ENCODE peak calls at places on chromosomes 2 and 18, in ten cellular contexts. Y is cardiac fibroblast, B is ELF-1, A is LHCN-M2, L is AG04450, Z is adrenal gland, M is EL, S is sigmoid colon, J is midbrain, I is KBM-7. T is an unnamed sample.

GRCh38 chr2:230408244-230408842 is 7.7 kb upstream of the SP100 start:
- DNase-seq in Y (peak), B (no peak), A (peak), L (no peak), Z (peak), M (peak), S (no peak), J (no peak), I (no peak), T (no peak)

GRCh38 chr2:136247204-136247990 is 129.4 kb upstream of the CXCR4 start:
- DNase-seq in Y (peak), B (no peak), A (peak), L (no peak), Z (peak), M (no peak), S (no peak), J (no peak), I (no peak), T (no peak)

GRCh38 chr2:162688403-162688802 is 150.2 kb downstream of the KCNH7 start:
- DNase-seq in Y (no peak), B (no peak), A (no peak), L (no peak), Z (no peak), M (no peak), S (no peak), J (no peak), I (no peak), T (no peak)

GRCh38 chr2:208266641-208267335 is 733 bp downstream of the PIKFYVE start:
- DNase-seq in Y (no peak), B (no peak), A (no peak), L (no peak), Z (no peak), M (peak), S (no peak), J (no peak), I (no peak), T (no peak)

GRCh38 chr2:113113794-113114193 is 13.6 kb upstream of the IL1RN start:
- DNase-seq in Y (no peak), B (no peak), A (no peak), L (no peak), Z (no peak), M (no peak), S (no peak), J (no peak), I (no peak), T (no peak)

GRCh38 chr2:100856732-100857131 is 36.8 kb downstream of the NPAS2 start:
- DNase-seq in Y (no peak), B (no peak), A (no peak), L (no peak), Z (no peak), M (no peak), S (no peak), J (no peak), I (no peak), T (no peak)

GRCh38 chr2:38720613-38721241 is 30.4 kb downstream of the SRSF7 start:
- DNase-seq in Y (peak), B (no peak), A (peak), L (peak), Z (peak), M (peak), S (peak), J (no peak), I (peak), T (peak)

GRCh38 chr18:45398448-45398847 is 216.8 kb upstream of the SLC14A2 start:
- DNase-seq in Y (no peak), B (no peak), A (peak), L (no peak), Z (no peak), M (no peak), S (no peak), J (no peak), I (no peak), T (no peak)

GRCh38 chr18:8247700-8248099 is 361.5 kb upstream of the RAB12 start:
- DNase-seq in Y (no peak), B (no peak), A (no peak), L (no peak), Z (no peak), M (no peak), S (no peak), J (no peak), I (no peak), T (no peak)

GRCh38 chr2:192243488-192243887 is 48.8 kb upstream of the TMEFF2 start:
- DNase-seq in Y (no peak), B (no peak), A (peak), L (no peak), Z (no peak), M (peak), S (no peak), J (no peak), I (no peak), T (no peak)

GRCh38 chr2:98134601-98135000 is 47.6 kb downstream of the VWA3B start:
- DNase-seq in Y (peak), B (peak), A (peak), L (no peak), Z (no peak), M (no peak), S (no peak), J (no peak), I (no peak), T (no peak)

GRCh38 chr18:59593291-59593717 is 103.9 kb downstream of the CCBE1 start:
- DNase-seq in Y (peak), B (no peak), A (peak), L (peak), Z (no peak), M (peak), S (no peak), J (no peak), I (no peak), T (no peak)

GRCh38 chr2:8089596-8089995 is 592.3 kb upstream of the ID2 start:
- DNase-seq in Y (peak), B (no peak), A (no peak), L (peak), Z (peak), M (peak), S (no peak), J (no peak), I (no peak), T (no peak)

GRCh38 chr2:83585250-83585649 is 873.8 kb downstream of the SUCLG1 start:
- DNase-seq in Y (no peak), B (no peak), A (no peak), L (no peak), Z (no peak), M (no peak), S (no peak), J (no peak), I (no peak), T (no peak)

GRCh38 chr18:11544060-11544633 is 65.2 kb upstream of the SLC35G4 start:
- DNase-seq in Y (no peak), B (no peak), A (no peak), L (no peak), Z (no peak), M (no peak), S (no peak), J (no peak), I (no peak), T (no peak)

GRCh38 chr2:29443086-29443485 is 327.9 kb downstream of the CLIP4 start:
- DNase-seq in Y (no peak), B (no peak), A (no peak), L (no peak), Z (no peak), M (no peak), S (no peak), J (no peak), I (no peak), T (no peak)

GRCh38 chr2:120396519-120397361 is 50.8 kb downstream of the INHBB start:
- DNase-seq in Y (no peak), B (no peak), A (no peak), L (no peak), Z (peak), M (no peak), S (peak), J (no peak), I (no peak), T (no peak)

GRCh38 chr2:88836351-88836750 is 144.9 kb downstream of the RPIA start:
- DNase-seq in Y (no peak), B (no peak), A (no peak), L (no peak), Z (no peak), M (no peak), S (no peak), J (no peak), I (no peak), T (no peak)

GRCh38 chr2:217994776-217995274 is 8.0 kb downstream of the TNS1 start:
- DNase-seq in Y (peak), B (no peak), A (peak), L (peak), Z (no peak), M (peak), S (no peak), J (no peak), I (no peak), T (no peak)